ENCODE peak calls at places on chromosomes 6 and 20, in five cellular contexts. One of them, this sample, is unnamed.

GRCh38 chr6:88367248-88367647 is 201.1 kb upstream of the CNR1 start:
- DNase-seq in astrocyte of the spinal cord: no peak
- DNase-seq in Peyer's patch: no peak
- DNase-seq in HFFc6: no peak
- DNase-seq in choroid plexus epithelial cell: peak
- DNase-seq in this sample: no peak

GRCh38 chr6:111201155-111201554 is 113.9 kb downstream of the SLC16A10 start:
- DNase-seq in astrocyte of the spinal cord: no peak
- DNase-seq in Peyer's patch: no peak
- DNase-seq in HFFc6: no peak
- DNase-seq in choroid plexus epithelial cell: no peak
- DNase-seq in this sample: no peak

GRCh38 chr6:2760882-2761842 is 4.0 kb upstream of the WRNIP1 start:
- DNase-seq in astrocyte of the spinal cord: no peak
- DNase-seq in Peyer's patch: no peak
- DNase-seq in HFFc6: no peak
- DNase-seq in choroid plexus epithelial cell: no peak
- DNase-seq in this sample: no peak

GRCh38 chr6:3913958-3914337 is 64.8 kb downstream of the FAM50B start:
- DNase-seq in astrocyte of the spinal cord: no peak
- DNase-seq in Peyer's patch: no peak
- DNase-seq in HFFc6: no peak
- DNase-seq in choroid plexus epithelial cell: no peak
- DNase-seq in this sample: no peak

GRCh38 chr20:44027686-44028340 is 113.2 kb downstream of the TOX2 start:
- DNase-seq in astrocyte of the spinal cord: no peak
- DNase-seq in Peyer's patch: no peak
- DNase-seq in HFFc6: no peak
- DNase-seq in choroid plexus epithelial cell: no peak
- DNase-seq in this sample: no peak

GRCh38 chr20:19583532-19584175 is 174.4 kb upstream of the RIN2 start:
- DNase-seq in astrocyte of the spinal cord: peak
- DNase-seq in Peyer's patch: peak
- DNase-seq in HFFc6: peak
- DNase-seq in choroid plexus epithelial cell: peak
- DNase-seq in this sample: peak

GRCh38 chr6:167863897-167864296 is 37.2 kb downstream of the AFDN start:
- DNase-seq in astrocyte of the spinal cord: no peak
- DNase-seq in Peyer's patch: no peak
- DNase-seq in HFFc6: no peak
- DNase-seq in choroid plexus epithelial cell: no peak
- DNase-seq in this sample: no peak

GRCh38 chr6:136920858-136921520 is 1.1 kb upstream of the SLC35D3 start:
- DNase-seq in astrocyte of the spinal cord: peak
- DNase-seq in Peyer's patch: no peak
- DNase-seq in HFFc6: no peak
- DNase-seq in choroid plexus epithelial cell: peak
- DNase-seq in this sample: peak

GRCh38 chr6:39440039-39440426 is 117.5 kb upstream of the KCNK16 start:
- DNase-seq in astrocyte of the spinal cord: peak
- DNase-seq in Peyer's patch: no peak
- DNase-seq in HFFc6: no peak
- DNase-seq in choroid plexus epithelial cell: peak
- DNase-seq in this sample: no peak

GRCh38 chr6:148818939-148819575 is 72.2 kb downstream of the UST start:
- DNase-seq in astrocyte of the spinal cord: peak
- DNase-seq in Peyer's patch: no peak
- DNase-seq in HFFc6: peak
- DNase-seq in choroid plexus epithelial cell: peak
- DNase-seq in this sample: no peak

GRCh38 chr6:165119231-165120020 is 190.0 kb downstream of the C6orf118 start:
- DNase-seq in astrocyte of the spinal cord: no peak
- DNase-seq in Peyer's patch: no peak
- DNase-seq in HFFc6: no peak
- DNase-seq in choroid plexus epithelial cell: no peak
- DNase-seq in this sample: no peak

GRCh38 chr20:52047811-52048302 is 143.7 kb downstream of the ZFP64 start:
- DNase-seq in astrocyte of the spinal cord: peak
- DNase-seq in Peyer's patch: no peak
- DNase-seq in HFFc6: no peak
- DNase-seq in choroid plexus epithelial cell: peak
- DNase-seq in this sample: no peak

GRCh38 chr6:127971945-127972391 is 71.1 kb upstream of the THEMIS start:
- DNase-seq in astrocyte of the spinal cord: peak
- DNase-seq in Peyer's patch: no peak
- DNase-seq in HFFc6: peak
- DNase-seq in choroid plexus epithelial cell: peak
- DNase-seq in this sample: no peak

GRCh38 chr6:89707766-89708165 is 69.2 kb upstream of the LYRM2 start:
- DNase-seq in astrocyte of the spinal cord: no peak
- DNase-seq in Peyer's patch: no peak
- DNase-seq in HFFc6: no peak
- DNase-seq in choroid plexus epithelial cell: no peak
- DNase-seq in this sample: no peak

GRCh38 chr20:7723284-7723683 is 217.0 kb downstream of the HAO1 start:
- DNase-seq in astrocyte of the spinal cord: peak
- DNase-seq in Peyer's patch: no peak
- DNase-seq in HFFc6: no peak
- DNase-seq in choroid plexus epithelial cell: peak
- DNase-seq in this sample: no peak

GRCh38 chr20:46545077-46545826 is 5.2 kb downstream of the OCSTAMP start:
- DNase-seq in astrocyte of the spinal cord: no peak
- DNase-seq in Peyer's patch: no peak
- DNase-seq in HFFc6: no peak
- DNase-seq in choroid plexus epithelial cell: peak
- DNase-seq in this sample: no peak

GRCh38 chr6:169166896-169167580 is 86.6 kb downstream of the THBS2 start:
- DNase-seq in astrocyte of the spinal cord: no peak
- DNase-seq in Peyer's patch: no peak
- DNase-seq in HFFc6: no peak
- DNase-seq in choroid plexus epithelial cell: no peak
- DNase-seq in this sample: no peak

GRCh38 chr6:22952076-22952475 is 382.7 kb downstream of the HDGFL1 start:
- DNase-seq in astrocyte of the spinal cord: no peak
- DNase-seq in Peyer's patch: no peak
- DNase-seq in HFFc6: no peak
- DNase-seq in choroid plexus epithelial cell: no peak
- DNase-seq in this sample: no peak

GRCh38 chr20:38550274-38550673 is 30.7 kb upstream of the ADIG start:
- DNase-seq in astrocyte of the spinal cord: no peak
- DNase-seq in Peyer's patch: no peak
- DNase-seq in HFFc6: no peak
- DNase-seq in choroid plexus epithelial cell: no peak
- DNase-seq in this sample: no peak

GRCh38 chr6:138815797-138816528 is 20.1 kb downstream of the ECT2L start:
- DNase-seq in astrocyte of the spinal cord: peak
- DNase-seq in Peyer's patch: no peak
- DNase-seq in HFFc6: peak
- DNase-seq in choroid plexus epithelial cell: peak
- DNase-seq in this sample: no peak

GRCh38 chr20:49575551-49576060 is 7.7 kb upstream of the PTGIS start:
- DNase-seq in astrocyte of the spinal cord: no peak
- DNase-seq in Peyer's patch: no peak
- DNase-seq in HFFc6: no peak
- DNase-seq in choroid plexus epithelial cell: no peak
- DNase-seq in this sample: no peak

GRCh38 chr20:32574296-32575226 is 10.6 kb downstream of the NOL4L start:
- DNase-seq in astrocyte of the spinal cord: peak
- DNase-seq in Peyer's patch: no peak
- DNase-seq in HFFc6: peak
- DNase-seq in choroid plexus epithelial cell: peak
- DNase-seq in this sample: no peak

GRCh38 chr6:34514593-34515472 is 41.3 kb downstream of the SPDEF start:
- DNase-seq in astrocyte of the spinal cord: peak
- DNase-seq in Peyer's patch: no peak
- DNase-seq in HFFc6: peak
- DNase-seq in choroid plexus epithelial cell: peak
- DNase-seq in this sample: no peak

GRCh38 chr6:149236584-149236983 is 80.9 kb upstream of the TAB2 start:
- DNase-seq in astrocyte of the spinal cord: peak
- DNase-seq in Peyer's patch: no peak
- DNase-seq in HFFc6: no peak
- DNase-seq in choroid plexus epithelial cell: peak
- DNase-seq in this sample: no peak

This sample was measured in transverse colon.